ENCODE peak calls at places on chromosomes 12 and 14, in five cellular contexts. One of them, this sample, is unnamed.

GRCh38 chr14:104094709-104095425 is 9.4 kb downstream of the ASPG start:
- DNase-seq in GM12878: no peak
- DNase-seq in HEK293T: peak; percentile 91
- DNase-seq in NT2/D1: peak; percentile 20
- DNase-seq in HepG2: no peak
- DNase-seq in this sample: peak; percentile 99

GRCh38 chr14:71467419-71467818 is 464.8 kb upstream of the RGS6 start:
- DNase-seq in GM12878: no peak
- DNase-seq in HEK293T: no peak
- DNase-seq in NT2/D1: no peak
- DNase-seq in HepG2: no peak
- DNase-seq in this sample: no peak

GRCh38 chr14:94101748-94102147 is 8.8 kb upstream of the IFI27 start:
- DNase-seq in GM12878: no peak
- DNase-seq in HEK293T: no peak
- DNase-seq in NT2/D1: no peak
- DNase-seq in HepG2: no peak
- DNase-seq in this sample: no peak

GRCh38 chr12:7219599-7220243 is 30.2 kb downstream of the PEX5 start:
- DNase-seq in GM12878: peak; percentile 19
- DNase-seq in HEK293T: peak; percentile 63
- DNase-seq in NT2/D1: peak; percentile 96
- DNase-seq in HepG2: peak; percentile 63
- DNase-seq in this sample: peak; percentile 69

GRCh38 chr12:4307593-4308333 is 13.2 kb upstream of the TIGAR start:
- DNase-seq in GM12878: no peak
- DNase-seq in HEK293T: peak; percentile 80
- DNase-seq in NT2/D1: peak; percentile 95
- DNase-seq in HepG2: peak; percentile 79
- DNase-seq in this sample: peak; percentile 80

GRCh38 chr12:53722450-53723041 is 4.7 kb downstream of the CALCOCO1 start:
- DNase-seq in GM12878: peak; percentile 27
- DNase-seq in HEK293T: no peak
- DNase-seq in NT2/D1: no peak
- DNase-seq in HepG2: no peak
- DNase-seq in this sample: no peak

GRCh38 chr14:101814869-101815268 is 53.4 kb downstream of the PPP2R5C start:
- DNase-seq in GM12878: no peak
- DNase-seq in HEK293T: no peak
- DNase-seq in NT2/D1: no peak
- DNase-seq in HepG2: no peak
- DNase-seq in this sample: no peak

GRCh38 chr14:42687421-42687820 is 1080.7 kb downstream of the LRFN5 start:
- DNase-seq in GM12878: no peak
- DNase-seq in HEK293T: no peak
- DNase-seq in NT2/D1: peak; percentile 43
- DNase-seq in HepG2: no peak
- DNase-seq in this sample: peak; percentile 29

GRCh38 chr12:78636253-78636855 is 228.2 kb upstream of the SYT1 start:
- DNase-seq in GM12878: no peak
- DNase-seq in HEK293T: no peak
- DNase-seq in NT2/D1: no peak
- DNase-seq in HepG2: no peak
- DNase-seq in this sample: no peak

GRCh38 chr14:102645746-102646440 is 53.4 kb downstream of the RCOR1 start:
- DNase-seq in GM12878: no peak
- DNase-seq in HEK293T: no peak
- DNase-seq in NT2/D1: no peak
- DNase-seq in HepG2: no peak
- DNase-seq in this sample: no peak

GRCh38 chr14:29743566-29743965 is 184.1 kb downstream of the PRKD1 start:
- DNase-seq in GM12878: no peak
- DNase-seq in HEK293T: no peak
- DNase-seq in NT2/D1: no peak
- DNase-seq in HepG2: no peak
- DNase-seq in this sample: no peak
- TF ChIP-seq SUZ12 in GM12878: no peak
- TF ChIP-seq SUZ12 in HEK293T: no peak
- TF ChIP-seq SUZ12 in NT2/D1: no peak
- TF ChIP-seq SUZ12 in HepG2: no peak
- TF ChIP-seq SUZ12 in this sample: no peak

GRCh38 chr14:100030441-100031153 is 34.6 kb upstream of the EVL start:
- DNase-seq in GM12878: no peak
- DNase-seq in HEK293T: no peak
- DNase-seq in NT2/D1: no peak
- DNase-seq in HepG2: no peak
- DNase-seq in this sample: no peak
- TF ChIP-seq SUZ12 in GM12878: no peak
- TF ChIP-seq SUZ12 in HEK293T: no peak
- TF ChIP-seq SUZ12 in NT2/D1: no peak
- TF ChIP-seq SUZ12 in HepG2: no peak
- TF ChIP-seq SUZ12 in this sample: no peak

DNA sequence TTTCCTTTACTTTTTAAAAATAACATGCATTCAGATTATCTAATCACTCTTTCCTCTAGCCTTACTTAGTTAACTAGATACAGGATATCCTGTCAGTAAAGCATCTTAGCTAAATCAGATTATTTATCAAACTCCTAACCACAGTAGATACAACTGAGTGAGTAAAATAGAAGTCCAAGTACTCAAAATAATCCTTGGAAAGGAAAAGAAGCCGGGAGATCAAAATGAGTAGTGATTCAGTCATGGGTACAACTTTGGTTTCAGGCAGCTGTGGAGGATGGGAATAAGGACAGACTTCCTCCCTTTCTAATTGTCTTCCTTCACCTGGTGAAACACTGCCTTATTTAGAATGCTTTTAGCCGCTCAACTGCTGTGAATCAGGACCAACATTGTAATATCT is 29.4 kb downstream of the GNG2 start:
- DNase-seq in GM12878: no peak
- DNase-seq in HEK293T: no peak
- DNase-seq in NT2/D1: no peak
- DNase-seq in HepG2: no peak
- DNase-seq in this sample: no peak
- TF ChIP-seq SUZ12 in GM12878: no peak
- TF ChIP-seq SUZ12 in HEK293T: no peak
- TF ChIP-seq SUZ12 in NT2/D1: no peak
- TF ChIP-seq SUZ12 in HepG2: no peak
- TF ChIP-seq SUZ12 in this sample: no peak

GRCh38 chr14:58243790-58244555 is 670 bp upstream of the PSMA3 start:
- DNase-seq in GM12878: no peak
- DNase-seq in HEK293T: no peak
- DNase-seq in NT2/D1: no peak
- DNase-seq in HepG2: peak; percentile 54
- DNase-seq in this sample: no peak

GRCh38 chr14:58239259-58240210 is 5.1 kb upstream of the PSMA3 start:
- DNase-seq in GM12878: peak; percentile 64
- DNase-seq in HEK293T: peak; percentile 26
- DNase-seq in NT2/D1: no peak
- DNase-seq in HepG2: peak; percentile 46
- DNase-seq in this sample: peak; percentile 29

GRCh38 chr14:58238252-58239247 is 6.1 kb upstream of the PSMA3 start:
- DNase-seq in GM12878: no peak
- DNase-seq in HEK293T: peak; percentile 26
- DNase-seq in NT2/D1: no peak
- DNase-seq in HepG2: no peak
- DNase-seq in this sample: no peak
- TF ChIP-seq SUZ12 in GM12878: no peak
- TF ChIP-seq SUZ12 in HEK293T: no peak
- TF ChIP-seq SUZ12 in NT2/D1: no peak
- TF ChIP-seq SUZ12 in HepG2: no peak
- TF ChIP-seq SUZ12 in this sample: no peak

DNA sequence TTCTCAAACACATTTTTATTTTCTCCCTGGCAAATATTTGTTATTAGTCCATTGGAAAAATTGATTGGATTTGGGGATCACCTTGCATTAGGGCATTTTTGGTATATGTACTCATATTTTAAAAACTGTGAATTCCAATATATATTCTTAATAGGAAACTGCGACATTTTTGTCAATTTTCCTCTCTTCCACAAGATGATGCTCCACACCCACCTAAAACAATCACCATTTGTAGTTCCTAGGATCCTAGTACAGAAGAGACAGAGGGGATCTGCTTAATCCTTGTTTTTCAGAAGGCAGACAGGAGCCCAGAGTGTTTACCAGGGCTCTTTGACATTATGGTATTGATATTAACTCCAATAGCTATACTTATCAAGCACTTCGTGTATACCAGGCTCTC is 22.8 kb upstream of the OASL start:
- DNase-seq in GM12878: no peak
- DNase-seq in HEK293T: no peak
- DNase-seq in NT2/D1: no peak
- DNase-seq in HepG2: peak; percentile 18
- DNase-seq in this sample: no peak
- TF ChIP-seq SUZ12 in GM12878: no peak
- TF ChIP-seq SUZ12 in HEK293T: no peak
- TF ChIP-seq SUZ12 in NT2/D1: no peak
- TF ChIP-seq SUZ12 in HepG2: no peak
- TF ChIP-seq SUZ12 in this sample: no peak

GRCh38 chr12:100439797-100440196 is 33.9 kb upstream of the NR1H4 start:
- DNase-seq in GM12878: no peak
- DNase-seq in HEK293T: no peak
- DNase-seq in NT2/D1: no peak
- DNase-seq in HepG2: no peak
- DNase-seq in this sample: no peak

GRCh38 chr12:100443434-100443833 is 30.2 kb upstream of the NR1H4 start:
- DNase-seq in GM12878: no peak
- DNase-seq in HEK293T: no peak
- DNase-seq in NT2/D1: no peak
- DNase-seq in HepG2: no peak
- DNase-seq in this sample: no peak

GRCh38 chr12:100445081-100445481 is 28.6 kb upstream of the NR1H4 start:
- DNase-seq in GM12878: no peak
- DNase-seq in HEK293T: no peak
- DNase-seq in NT2/D1: no peak
- DNase-seq in HepG2: peak; percentile 85
- DNase-seq in this sample: no peak

GRCh38 chr12:100447405-100447804 is 26.3 kb upstream of the NR1H4 start:
- DNase-seq in GM12878: no peak
- DNase-seq in HEK293T: no peak
- DNase-seq in NT2/D1: peak; percentile 11
- DNase-seq in HepG2: no peak
- DNase-seq in this sample: no peak

GRCh38 chr12:100442403-100442802 is 31.3 kb upstream of the NR1H4 start:
- DNase-seq in GM12878: no peak
- DNase-seq in HEK293T: no peak
- DNase-seq in NT2/D1: no peak
- DNase-seq in HepG2: peak; percentile 63
- DNase-seq in this sample: no peak
- TF ChIP-seq SUZ12 in GM12878: no peak
- TF ChIP-seq SUZ12 in HEK293T: no peak
- TF ChIP-seq SUZ12 in NT2/D1: no peak
- TF ChIP-seq SUZ12 in HepG2: no peak
- TF ChIP-seq SUZ12 in this sample: no peak

DNA sequence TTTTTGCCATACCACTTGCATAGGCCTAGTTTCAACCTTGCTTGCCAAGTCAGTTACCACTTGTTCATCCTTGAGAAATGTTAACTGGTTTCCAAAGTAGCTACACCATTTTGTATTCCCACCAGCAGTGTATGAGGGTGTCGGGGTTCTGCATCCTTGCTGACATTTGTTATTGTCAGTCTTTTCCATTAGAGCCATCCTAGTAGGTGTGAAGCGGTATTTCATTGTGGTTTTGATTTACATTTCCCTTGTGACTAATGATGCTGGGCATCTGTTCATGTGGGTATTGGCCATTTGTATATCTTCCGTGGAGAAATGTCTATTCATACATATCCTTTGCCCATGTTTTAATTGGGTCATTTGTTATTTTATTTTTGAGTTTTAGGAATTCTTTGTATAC is 27.6 kb upstream of the GALNT16 start:
- DNase-seq in GM12878: no peak
- DNase-seq in HEK293T: no peak
- DNase-seq in NT2/D1: no peak
- DNase-seq in HepG2: no peak
- DNase-seq in this sample: no peak
- TF ChIP-seq SUZ12 in GM12878: no peak
- TF ChIP-seq SUZ12 in HEK293T: no peak
- TF ChIP-seq SUZ12 in NT2/D1: no peak
- TF ChIP-seq SUZ12 in HepG2: no peak
- TF ChIP-seq SUZ12 in this sample: no peak

DNA sequence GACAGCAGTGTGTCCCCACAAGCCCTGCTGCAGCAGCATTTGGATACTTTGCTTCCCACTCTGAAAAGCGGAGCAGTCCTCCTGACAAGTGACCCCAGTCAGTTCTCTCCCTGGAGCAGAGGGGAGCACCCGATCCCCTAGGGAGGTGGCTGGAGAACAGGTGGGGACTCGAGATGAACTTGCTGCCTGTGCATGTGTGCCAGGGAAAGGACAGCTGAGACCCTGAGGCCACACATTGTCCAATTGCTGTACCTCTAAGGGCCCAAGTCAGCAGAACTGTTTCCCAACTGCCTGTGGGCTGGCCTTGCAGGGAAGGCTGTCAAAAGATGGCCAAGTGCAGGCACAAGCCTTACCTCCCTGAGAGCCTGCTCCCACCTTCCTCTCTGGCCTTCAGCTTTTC is 55.1 kb downstream of the IFT43 start:
- DNase-seq in GM12878: no peak
- DNase-seq in HEK293T: no peak
- DNase-seq in NT2/D1: no peak
- DNase-seq in HepG2: no peak
- DNase-seq in this sample: no peak
- TF ChIP-seq SUZ12 in GM12878: no peak
- TF ChIP-seq SUZ12 in HEK293T: no peak
- TF ChIP-seq SUZ12 in NT2/D1: no peak
- TF ChIP-seq SUZ12 in HepG2: no peak
- TF ChIP-seq SUZ12 in this sample: no peak

This sample was measured in H1.